ENCODE peak calls at places on chromosomes 2 and 18, in eight cellular contexts. Y is NB4, I is AG10803, O is fibroblast of lung, H is K562, G is epithelial cell of esophagus, V is progenitor cell of endocrine pancreas, Z is H1. S is an unnamed sample.

GRCh38 chr2:159054985-159055384 is 86.5 kb downstream of the TANC1 start:
- DNase-seq in G (no peak), V (no peak), Y (no peak), Z (no peak), I (no peak), H (no peak), O (no peak), S (no peak)

GRCh38 chr2:218145124-218145523 is 19.3 kb downstream of the CXCR2 start:
- DNase-seq in G (no peak), Y (no peak), H (no peak), I (no peak), V (no peak), Z (no peak), O (no peak), S (no peak)

GRCh38 chr18:70046796-70047195 is 99.1 kb upstream of the CD226 start:
- DNase-seq in O (peak; percentile 40), Y (no peak), I (peak; percentile 52), V (no peak), Z (no peak), H (no peak), G (peak; percentile 17), S (no peak)

GRCh38 chr2:199463000-199463692 is 5.4 kb upstream of the SATB2 start:
- DNase-seq in H (no peak), V (peak; percentile 80), Z (no peak), Y (peak; percentile 85), G (peak; percentile 44), O (peak; percentile 51), I (peak; percentile 75), S (peak; percentile 87)

GRCh38 chr18:24466766-24467165 is 6.3 kb downstream of the HRH4 start:
- DNase-seq in H (no peak), G (peak; percentile 32), O (no peak), Z (no peak), V (no peak), Y (no peak), I (no peak), S (no peak)

GRCh38 chr2:120388222-120389035 is 42.5 kb downstream of the INHBB start:
- DNase-seq in Z (no peak), I (no peak), V (no peak), Y (no peak), G (no peak), H (no peak), O (no peak), S (no peak)

GRCh38 chr2:154952346-154953010 is 254.0 kb downstream of the KCNJ3 start:
- DNase-seq in I (no peak), G (no peak), Z (no peak), V (no peak), Y (no peak), O (no peak), H (no peak), S (no peak)

GRCh38 chr2:96423281-96423680 is 81.9 kb downstream of the NEURL3 start:
- DNase-seq in V (no peak), G (peak; percentile 79), H (no peak), Z (no peak), Y (no peak), O (peak; percentile 26), I (no peak), S (no peak)

GRCh38 chr18:42640160-42640559 is 475.3 kb downstream of the RIT2 start:
- DNase-seq in G (peak; percentile 26), Z (no peak), I (no peak), V (no peak), Y (no peak), H (no peak), O (peak; percentile 35), S (no peak)

GRCh38 chr18:49207373-49207772 is 253.1 kb downstream of the DYM start:
- DNase-seq in Z (no peak), O (peak; percentile 89), H (no peak), I (peak; percentile 48), Y (no peak), G (peak; percentile 85), V (no peak), S (no peak)

GRCh38 chr2:20634430-20635095 is 16.3 kb downstream of the HS1BP3 start:
- DNase-seq in I (peak; percentile 59), O (peak; percentile 62), H (no peak), V (no peak), G (peak; percentile 75), Z (no peak), Y (no peak), S (no peak)

GRCh38 chr2:86046985-86047384 is 58.7 kb downstream of the POLR1A start:
- DNase-seq in Z (no peak), V (no peak), G (no peak), I (peak; percentile 22), H (no peak), Y (no peak), O (peak; percentile 91), S (no peak)

GRCh38 chr2:129016972-129017371 is 698.3 kb upstream of the HS6ST1 start:
- DNase-seq in G (peak; percentile 16), Z (no peak), V (no peak), Y (no peak), I (no peak), O (no peak), H (no peak), S (no peak)

GRCh38 chr2:230423851-230424458 is 8.0 kb downstream of the SP100 start:
- DNase-seq in G (peak; percentile 90), H (no peak), I (peak; percentile 53), Z (no peak), O (peak; percentile 79), V (no peak), Y (no peak), S (no peak)

GRCh38 chr2:148751907-148752306 is 107.4 kb downstream of the EPC2 start:
- DNase-seq in V (no peak), H (no peak), Z (no peak), O (no peak), I (no peak), G (no peak), Y (no peak), S (no peak)

GRCh38 chr2:19070866-19071265 is 287.6 kb downstream of the OSR1 start:
- DNase-seq in H (no peak), O (peak; percentile 58), G (no peak), Z (no peak), V (no peak), I (no peak), Y (no peak), S (no peak)

GRCh38 chr2:156196031-156196430 is 136.5 kb downstream of the NR4A2 start:
- DNase-seq in I (no peak), O (no peak), H (no peak), V (no peak), Z (no peak), G (no peak), Y (no peak), S (no peak)

GRCh38 chr18:11946756-11947155 is 34.6 kb upstream of the IMPA2 start:
- DNase-seq in H (no peak), V (no peak), O (peak; percentile 66), G (peak; percentile 46), Z (no peak), Y (peak; percentile 78), I (peak; percentile 75), S (no peak)

GRCh38 chr18:13339653-13340052 is 121.1 kb downstream of the LDLRAD4 start:
- DNase-seq in Z (no peak), H (no peak), G (no peak), V (no peak), Y (no peak), I (no peak), O (no peak), S (no peak)

DNA sequence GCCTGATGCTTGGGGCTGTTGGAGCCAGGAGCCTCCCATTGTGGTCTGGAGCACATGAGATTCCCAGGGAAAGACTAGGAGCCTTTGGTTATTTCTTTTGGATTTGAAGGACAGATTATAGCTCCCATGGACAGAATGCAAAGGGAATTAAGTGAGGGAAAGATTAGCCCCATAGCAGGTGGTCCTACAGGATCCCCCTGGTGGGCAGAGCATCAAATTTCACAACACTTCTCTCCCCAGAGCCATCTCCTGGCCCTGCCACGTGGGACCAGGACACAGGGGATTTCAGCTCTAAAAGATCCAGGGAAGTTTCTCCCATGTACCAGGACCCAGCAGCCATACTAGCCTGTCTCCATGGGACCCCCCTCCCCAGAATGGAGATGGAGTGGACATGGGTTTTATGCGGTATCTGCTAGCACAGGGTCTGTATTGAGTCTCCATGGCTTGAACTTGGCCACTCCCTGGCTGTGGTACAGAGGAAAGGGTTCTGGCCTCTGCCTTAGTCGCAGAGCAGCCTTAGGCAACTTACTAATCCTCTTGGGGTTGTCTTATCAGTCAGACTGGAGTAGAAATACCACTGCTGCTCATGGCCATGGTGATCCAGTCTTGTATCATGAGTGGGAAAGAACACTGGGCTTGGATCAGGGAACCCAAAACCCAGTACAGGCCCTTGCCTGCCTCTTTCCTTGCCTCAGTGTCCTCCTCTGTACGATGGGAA is 6.8 kb upstream of the PLB1 start:
- DNase-seq in I (no peak), Y (no peak), V (no peak), O (no peak), H (no peak), G (peak; percentile 54), Z (no peak), S (no peak)
- TF ChIP-seq CTCF in I (no peak), Y (no peak), V (no peak), O (no peak), H (no peak), G (no peak), Z (no peak), S (no peak)

DNA sequence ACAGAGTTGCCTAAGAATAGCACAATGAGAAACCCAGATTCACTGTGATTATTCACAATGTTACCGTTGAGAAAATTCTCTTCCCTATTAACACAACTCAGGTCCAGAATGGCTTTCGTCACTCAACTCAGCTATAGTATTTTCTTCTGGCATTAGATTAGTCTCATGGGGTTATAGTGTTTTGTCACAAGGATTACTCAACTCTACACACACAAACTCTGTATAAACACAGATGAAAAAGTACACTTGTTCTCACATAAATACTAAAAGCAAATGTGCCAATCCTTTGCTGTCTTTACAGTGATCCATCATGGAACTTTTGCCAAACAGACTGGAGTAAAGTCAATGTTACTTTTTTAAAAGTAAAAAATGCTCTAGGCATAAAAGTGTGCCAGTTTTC is 267.6 kb downstream of the RBM43 start:
- DNase-seq in Y (no peak), H (no peak), Z (no peak), V (no peak), O (no peak), I (peak; percentile 62), G (peak; percentile 39), S (no peak)
- TF ChIP-seq CTCF in Y (no peak), H (no peak), Z (no peak), V (no peak), O (no peak), I (no peak), G (no peak), S (no peak)

GRCh38 chr2:8986327-8986976 is 17.0 kb downstream of the MBOAT2 start:
- DNase-seq in Z (no peak), V (no peak), O (no peak), I (no peak), Y (peak; percentile 61), G (no peak), H (peak; percentile 37), S (no peak)
- TF ChIP-seq CTCF in Z (peak; percentile 77), V (peak; percentile 57), O (peak; percentile 26), I (peak; percentile 16), Y (peak; percentile 77), G (no peak), H (peak; percentile 84), S (peak; percentile 20)

DNA sequence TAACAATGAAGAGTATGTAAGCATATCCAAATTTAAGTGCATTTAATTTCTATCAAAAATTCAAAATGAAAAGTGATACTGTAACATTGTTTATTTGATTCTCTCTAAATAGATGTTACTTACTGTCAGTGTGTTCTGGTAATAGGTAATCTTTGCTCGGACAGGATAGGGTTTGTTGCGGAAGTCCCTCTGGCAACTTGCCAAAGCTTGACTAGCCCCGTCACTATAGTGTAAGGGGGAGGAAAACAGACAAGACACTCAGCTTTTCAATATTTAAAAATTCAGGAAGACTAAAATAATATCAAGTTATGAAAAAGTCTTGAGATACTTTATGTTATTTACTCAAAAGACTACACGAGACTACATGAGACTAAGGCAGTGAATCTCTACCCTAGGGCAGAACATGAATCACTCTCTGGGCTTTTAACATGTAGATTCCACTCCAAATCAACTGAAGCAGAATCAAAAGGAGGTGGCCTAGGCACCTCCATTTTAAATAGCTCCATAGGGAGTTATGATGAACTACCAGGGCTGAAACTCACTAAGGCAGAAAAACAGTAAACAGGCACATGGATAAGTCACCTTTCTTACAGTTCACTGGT is 5.9 kb downstream of the LMAN1 start:
- DNase-seq in G (peak; percentile 79), I (no peak), Z (no peak), V (no peak), Y (no peak), O (no peak), H (peak; percentile 10), S (no peak)
- TF ChIP-seq CTCF in G (no peak), I (no peak), Z (no peak), V (no peak), Y (no peak), O (no peak), H (no peak), S (no peak)

S was measured in D721Med.